ENCODE peak calls at places on chromosomes 2 and 18, in ten cellular contexts. I is stimulated activated naive B cell treated with anti-CD40 and anti-IgM and Interleukin-4, amounts not matched to agents 10 μg/mL and 1 μg/mL and 100 μg/mL, for 72 hours; D is putamen; C is GM20000; R is activated CD4-positive, alpha-beta T cell treated with anti-CD3 and anti-CD28 coated beads, Interleukin-2, amount 50 U/mL, for 4 hours; T is AG08395; E is NCI-H510A; B is cardiac fibroblast; O is NCI-H1930; J is GM12892. L is an unnamed sample.

GRCh38 chr2:71693286-71694270 is 240.2 kb downstream of the DYSF start:
- DNase-seq in I (no peak), D (no peak), C (no peak), R (no peak), T (no peak), E (no peak), B (no peak), O (no peak), J (no peak), L (no peak)

GRCh38 chr2:218958276-218958675 is 1.2 kb upstream of the CDK5R2 start:
- DNase-seq in I (no peak), D (no peak), C (no peak), R (no peak), T (no peak), E (no peak), B (no peak), O (no peak), J (no peak), L (no peak)

GRCh38 chr2:65396348-65397026 is 35.9 kb downstream of the SPRED2 start:
- DNase-seq in I (no peak), D (no peak), C (no peak), R (no peak), T (peak; percentile 52), E (no peak), B (peak; percentile 53), O (no peak), J (no peak), L (peak; percentile 46)

GRCh38 chr2:102114851-102115497 is 27.6 kb upstream of the IL1R1 start:
- DNase-seq in I (no peak), D (no peak), C (no peak), R (no peak), T (no peak), E (no peak), B (peak; percentile 73), O (no peak), J (no peak), L (no peak)

GRCh38 chr18:29378739-29379138 is 1201.8 kb upstream of the CDH2 start:
- DNase-seq in I (no peak), D (no peak), C (no peak), R (no peak), T (no peak), E (no peak), B (peak; percentile 13), O (no peak), J (no peak), L (no peak)

GRCh38 chr2:8841962-8842361 is 4.5 kb upstream of the KIDINS220 start:
- DNase-seq in I (no peak), D (no peak), C (no peak), R (no peak), T (no peak), E (no peak), B (no peak), O (no peak), J (no peak), L (no peak)

GRCh38 chr2:68282814-68283812 is 30.8 kb upstream of the PPP3R1 start:
- DNase-seq in I (no peak), D (no peak), C (peak; percentile 66), R (no peak), T (peak; percentile 60), E (no peak), B (peak; percentile 62), O (peak; percentile 5), J (peak; percentile 30), L (peak; percentile 69)

GRCh38 chr2:54671875-54672586 is 51.4 kb upstream of the EML6 start:
- DNase-seq in I (no peak), D (no peak), C (no peak), R (no peak), T (no peak), E (no peak), B (no peak), O (no peak), J (no peak), L (no peak)

L was measured in A549.